ENCODE peak calls at places on chromosomes 12 and 14, in four cellular contexts. I is HFF-Myc, E is astrocyte of the spinal cord, C is AG04450. T is an unnamed sample.

GRCh38 chr12:14400599-14400998 is 35.1 kb downstream of the ATF7IP start:
- DNase-seq in I (no peak), E (no peak), C (no peak), T (no peak)

GRCh38 chr12:13816394-13816793 is 165.0 kb downstream of the GRIN2B start:
- DNase-seq in E (no peak), I (no peak), C (no peak), T (no peak)

GRCh38 chr14:48748151-48748550 is 838.0 kb downstream of the RPS29 start:
- DNase-seq in E (no peak), I (no peak), C (no peak), T (no peak)

GRCh38 chr14:48973136-48973535 is 613.0 kb downstream of the RPS29 start:
- DNase-seq in I (no peak), C (no peak), E (peak; percentile 38), T (peak; percentile 36)

GRCh38 chr12:726281-727140 is 25.9 kb upstream of the WNK1 start:
- DNase-seq in C (no peak), E (peak; percentile 16), I (no peak), T (peak; percentile 49)

GRCh38 chr12:1517007-1517406 is 77.4 kb downstream of the FBXL14 start:
- DNase-seq in I (no peak), E (peak; percentile 92), C (no peak), T (peak; percentile 82)

GRCh38 chr12:111893287-111893686 is 51.3 kb downstream of the MAPKAPK5 start:
- DNase-seq in C (no peak), I (no peak), E (peak; percentile 12), T (no peak)

GRCh38 chr12:115426732-115427131 is 742.8 kb upstream of the TBX3 start:
- DNase-seq in E (no peak), I (no peak), C (no peak), T (no peak)

GRCh38 chr12:25692115-25693035 is 139.3 kb upstream of the LMNTD1 start:
- DNase-seq in C (no peak), I (no peak), E (peak; percentile 78), T (peak; percentile 53)

GRCh38 chr12:120093592-120094355 is 22.8 kb downstream of the RAB35 start:
- DNase-seq in I (no peak), E (no peak), C (no peak), T (no peak)

GRCh38 chr14:42654707-42655106 is 1048.0 kb downstream of the LRFN5 start:
- DNase-seq in E (no peak), I (no peak), C (no peak), T (no peak)

DNA sequence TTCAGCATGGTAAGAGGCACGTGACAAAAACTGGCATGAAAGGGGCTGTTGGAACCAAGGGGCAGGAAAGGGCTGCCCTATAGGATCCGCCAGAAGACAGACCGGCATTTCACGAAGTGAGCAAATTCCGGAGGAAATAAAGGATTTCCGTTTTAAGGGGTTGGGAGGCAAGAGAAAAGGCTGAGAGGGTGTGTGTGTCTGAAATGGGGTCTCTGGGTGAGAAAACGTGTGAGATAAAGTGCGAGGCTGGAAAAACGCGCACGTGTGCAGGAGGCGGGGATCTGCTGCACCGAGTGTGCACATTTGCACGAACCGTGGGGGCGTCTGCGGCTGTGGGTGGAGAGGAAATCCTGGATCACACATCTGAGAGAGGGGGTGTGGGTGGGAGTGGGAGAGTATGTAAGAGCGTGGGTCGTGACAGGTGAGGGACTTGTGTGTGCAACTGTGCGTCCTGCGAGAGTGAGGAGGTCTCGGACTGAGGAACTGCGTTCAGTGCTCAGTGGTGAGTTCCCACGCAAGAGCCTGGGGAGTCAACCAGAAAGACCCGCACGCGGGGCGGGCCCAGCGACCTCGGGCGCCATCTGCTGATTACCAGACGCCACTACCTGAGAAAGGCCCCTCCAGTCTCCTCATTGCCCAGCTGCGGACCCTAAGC is 37.0 kb upstream of the P2RX7 start:
- DNase-seq in I (peak; percentile 5), E (peak; percentile 36), C (peak; percentile 10), T (no peak)
- H3K4me3 ChIP-seq in I (peak overlapping the region; percentile 6), E (peak overlapping the region; percentile 12), C (peak overlapping the region; percentile 49), T (peak overlapping the region; percentile 40)

GRCh38 chr12:51820721-51821422 is 27.6 kb downstream of the FIGNL2 start:
- DNase-seq in I (no peak), C (peak; percentile 36), E (peak; percentile 38), T (no peak)

GRCh38 chr12:51823875-51824565 is 24.5 kb downstream of the FIGNL2 start:
- DNase-seq in C (peak; percentile 24), E (peak; percentile 54), I (peak; percentile 35), T (no peak)

GRCh38 chr12:51821423-51822260 is 26.9 kb downstream of the FIGNL2 start:
- DNase-seq in E (no peak), C (no peak), I (no peak), T (no peak)

GRCh38 chr12:51822956-51823355 is 25.6 kb downstream of the FIGNL2 start:
- DNase-seq in I (no peak), C (no peak), E (no peak), T (no peak)

GRCh38 chr12:51822261-51822616 is 26.3 kb downstream of the FIGNL2 start:
- DNase-seq in E (no peak), I (no peak), C (no peak), T (no peak)
- H3K4me3 ChIP-seq in E (peak overlapping the region; percentile 18), I (no peak overlapping the region), C (peak overlapping the region; percentile 75), T (peak overlapping the region; percentile 55)

GRCh38 chr14:103109789-103110415 is 13.4 kb upstream of the TNFAIP2 start:
- DNase-seq in E (peak; percentile 72), I (peak; percentile 29), C (peak; percentile 65), T (peak; percentile 39)
- H3K4me3 ChIP-seq in E (no peak overlapping the region), I (no peak overlapping the region), C (peak overlapping the region; percentile 22), T (no peak overlapping the region)

GRCh38 chr14:93975791-93976476 is 436 bp downstream of the ASB2 start:
- DNase-seq in C (no peak), E (no peak), I (no peak), T (no peak)
- H3K4me3 ChIP-seq in C (peak overlapping the region; percentile 42), E (no peak overlapping the region), I (no peak overlapping the region), T (no peak overlapping the region)

T was measured in skeletal muscle cell.